ENCODE peak calls at places on chromosome 20, in four cellular contexts. U is cardiac muscle cell; X is B cell; S is CD4-positive, alpha-beta T cell. A is an unnamed sample.

GRCh38 chr20:5545381-5545941 is 204.7 kb upstream of the SHLD1 start:
- DNase-seq in U (no peak), X (no peak), S (no peak), A (no peak)

GRCh38 chr20:14342910-14343309 is 5.5 kb upstream of the FLRT3 start:
- DNase-seq in U (no peak), X (no peak), S (no peak), A (no peak)

GRCh38 chr20:59518881-59519706 is 85.2 kb upstream of the PHACTR3 start:
- DNase-seq in U (peak; percentile 61), X (peak; percentile 51), S (no peak), A (no peak)

GRCh38 chr20:49938173-49939163 is 2.3 kb downstream of the RNF114 start:
- DNase-seq in U (peak; percentile 87), X (no peak), S (no peak), A (no peak)

GRCh38 chr20:57828696-57829095 is 118.9 kb upstream of the PMEPA1 start:
- DNase-seq in U (no peak), X (peak; percentile 1), S (no peak), A (no peak)

GRCh38 chr20:3172933-3173581 is at the start of gene LZTS3:
- DNase-seq in U (peak; percentile 57), X (peak; percentile 82), S (peak; percentile 80), A (peak; percentile 87)

GRCh38 chr20:53399131-53399530 is 194.5 kb downstream of the ZNF217 start:
- DNase-seq in U (no peak), X (no peak), S (no peak), A (no peak)

GRCh38 chr20:5504061-5504739 is 187.4 kb upstream of the PROKR2 start:
- DNase-seq in U (peak; percentile 60), X (no peak), S (no peak), A (no peak)

GRCh38 chr20:42204261-42204660 is 586.1 kb upstream of the CHD6 start:
- DNase-seq in U (no peak), X (no peak), S (no peak), A (no peak)

GRCh38 chr20:35606127-35606526 is 9.5 kb upstream of the SPAG4 start:
- DNase-seq in U (no peak), X (no peak), S (no peak), A (no peak)

GRCh38 chr20:35601990-35602389 is 13.6 kb upstream of the SPAG4 start:
- DNase-seq in U (no peak), X (no peak), S (no peak), A (no peak)

GRCh38 chr20:35603695-35604443 is 11.8 kb upstream of the SPAG4 start:
- DNase-seq in U (no peak), X (no peak), S (no peak), A (no peak)

GRCh38 chr20:35602851-35603495 is 12.7 kb upstream of the SPAG4 start:
- DNase-seq in U (no peak), X (no peak), S (no peak), A (no peak)

GRCh38 chr20:35604444-35604750 is 11.2 kb upstream of the SPAG4 start:
- DNase-seq in U (no peak), X (no peak), S (no peak), A (no peak)
- TF ChIP-seq CTCF in U (peak; percentile 36), X (no peak), S (peak; percentile 19), A (no peak)

GRCh38 chr20:56793916-56794315 is 164.8 kb downstream of the TFAP2C start:
- DNase-seq in U (no peak), X (no peak), S (no peak), A (no peak)
- TF ChIP-seq CTCF in U (no peak), X (no peak), S (no peak), A (no peak)

GRCh38 chr20:62688855-62689460 is 19.7 kb upstream of the NTSR1 start:
- DNase-seq in U (no peak), X (no peak), S (no peak), A (no peak)
- TF ChIP-seq CTCF in U (peak; percentile 5), X (no peak), S (no peak), A (no peak)

GRCh38 chr20:64224344-64225165 is 31.0 kb upstream of the PCMTD2 start:
- DNase-seq in U (peak; percentile 71), X (no peak), S (no peak), A (no peak)

GRCh38 chr20:64222851-64223525 is 32.6 kb upstream of the PCMTD2 start:
- DNase-seq in U (no peak), X (no peak), S (no peak), A (no peak)

GRCh38 chr20:64222273-64222672 is 33.3 kb upstream of the PCMTD2 start:
- DNase-seq in U (no peak), X (no peak), S (no peak), A (no peak)

GRCh38 chr20:64225166-64225595 is 30.4 kb upstream of the PCMTD2 start:
- DNase-seq in U (no peak), X (no peak), S (no peak), A (no peak)

DNA sequence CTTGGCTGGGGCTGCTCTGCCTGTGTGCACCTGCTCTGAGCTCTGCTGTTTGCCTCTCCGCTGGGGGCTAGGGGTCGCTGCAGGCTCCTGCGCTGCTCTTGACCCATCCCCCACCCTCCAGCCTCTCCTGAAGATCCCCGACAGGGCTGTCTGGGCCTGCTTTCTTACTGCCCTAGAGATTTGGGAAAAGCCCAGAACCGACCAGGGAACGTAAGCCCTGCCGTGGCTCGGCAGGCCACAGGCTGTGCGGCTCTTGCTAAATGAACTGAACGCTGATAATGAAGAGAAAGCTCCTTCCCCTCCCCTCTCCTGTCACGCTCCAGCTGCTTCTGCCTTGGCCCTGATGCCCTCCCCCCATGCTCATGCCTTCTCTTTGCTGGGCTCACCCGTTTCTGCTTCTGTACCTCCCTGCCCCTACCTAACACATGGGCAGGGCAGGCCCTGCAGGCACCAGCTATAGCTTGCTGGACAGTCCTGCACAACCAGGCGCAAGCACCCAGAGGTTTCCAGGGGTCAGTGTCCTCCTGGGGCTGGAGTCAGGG is 32.0 kb upstream of the PCMTD2 start:
- DNase-seq in U (peak; percentile 37), X (no peak), S (no peak), A (no peak)
- TF ChIP-seq CTCF in U (peak; percentile 40), X (no peak), S (no peak), A (no peak)

A was measured in natural killer cell.